ENCODE peak calls at places on chromosomes 12 and 14, in six cellular contexts. F is endodermal cell, I is pancreas, D is mesendoderm, U is colonic mucosa, T is lung. B is an unnamed sample.

GRCh38 chr14:52546318-52546670 is 6.0 kb downstream of the TXNDC16 start:
- DNase-seq in F (no peak), I (no peak), D (no peak), U (no peak), T (no peak), B (no peak)

GRCh38 chr12:57868870-57869609 is 22.5 kb upstream of the CTDSP2 start:
- DNase-seq in F (peak; percentile 86), I (no peak), D (no peak), U (no peak), T (no peak), B (no peak)

GRCh38 chr14:99451234-99451633 is 29.4 kb downstream of the SETD3 start:
- DNase-seq in F (no peak), I (no peak), D (no peak), U (no peak), T (no peak), B (no peak)

GRCh38 chr12:15830538-15830937 is 41.4 kb upstream of the EPS8 start:
- DNase-seq in F (no peak), I (no peak), D (no peak), U (no peak), T (no peak), B (no peak)

GRCh38 chr12:92871121-92871520 is 58.0 kb downstream of the EEA1 start:
- DNase-seq in F (no peak), I (no peak), D (no peak), U (no peak), T (no peak), B (no peak)

GRCh38 chr14:93789366-93790130 is 1.3 kb upstream of the PRIMA1 start:
- DNase-seq in F (peak; percentile 56), I (no peak), D (peak; percentile 65), U (no peak), T (no peak), B (no peak)

GRCh38 chr14:91041450-91041849 is 19.0 kb downstream of the RPS6KA5 start:
- DNase-seq in F (no peak), I (no peak), D (no peak), U (no peak), T (no peak), B (no peak)

GRCh38 chr14:55097894-55098560 is 31.0 kb upstream of the LGALS3 start:
- DNase-seq in F (no peak), I (no peak), D (no peak), U (no peak), T (no peak), B (no peak)

GRCh38 chr14:57578427-57579220 is 85.0 kb upstream of the CCDC198 start:
- DNase-seq in F (no peak), I (no peak), D (peak; percentile 41), U (no peak), T (no peak), B (no peak)

GRCh38 chr12:69689638-69690037 is 9.5 kb downstream of the BEST3 start:
- DNase-seq in F (peak; percentile 57), I (no peak), D (peak; percentile 33), U (no peak), T (no peak), B (no peak)

GRCh38 chr12:119749666-119750065 is 81.7 kb downstream of the PRKAB1 start:
- DNase-seq in F (no peak), I (no peak), D (peak; percentile 51), U (no peak), T (no peak), B (no peak)

GRCh38 chr14:84770030-84770429 is 759.9 kb upstream of the FLRT2 start:
- DNase-seq in F (no peak), I (no peak), D (no peak), U (no peak), T (no peak), B (no peak)

GRCh38 chr12:43937947-43938346 is 102.1 kb downstream of the TMEM117 start:
- DNase-seq in F (peak; percentile 54), I (no peak), D (peak; percentile 33), U (no peak), T (no peak), B (no peak)

GRCh38 chr12:46998811-46999368 is 80.5 kb upstream of the PCED1B start:
- DNase-seq in F (no peak), I (no peak), D (no peak), U (no peak), T (no peak), B (no peak)

GRCh38 chr14:70282666-70283065 is 76.8 kb downstream of the COX16 start:
- DNase-seq in F (no peak), I (no peak), D (no peak), U (no peak), T (no peak), B (no peak)

GRCh38 chr12:26162905-26163304 is 32.5 kb upstream of the SSPN start:
- DNase-seq in F (no peak), I (no peak), D (no peak), U (no peak), T (no peak), B (no peak)

GRCh38 chr14:71709076-71709475 is 223.2 kb upstream of the RGS6 start:
- DNase-seq in F (no peak), I (no peak), D (no peak), U (no peak), T (no peak), B (no peak)

GRCh38 chr14:54354968-54355641 is 41.7 kb upstream of the CDKN3 start:
- DNase-seq in F (no peak), I (no peak), D (no peak), U (no peak), T (no peak), B (no peak)

GRCh38 chr12:113239811-113240331 is 18.6 kb downstream of the TPCN1 start:
- DNase-seq in F (peak; percentile 49), I (no peak), D (no peak), U (peak; percentile 87), T (no peak), B (peak; percentile 69)

GRCh38 chr12:121102307-121102706 is 30.4 kb upstream of the P2RX7 start:
- DNase-seq in F (no peak), I (no peak), D (peak; percentile 26), U (no peak), T (no peak), B (no peak)

GRCh38 chr12:5031958-5032357 is 11.7 kb upstream of the KCNA5 start:
- DNase-seq in F (no peak), I (no peak), D (no peak), U (no peak), T (no peak), B (no peak)

GRCh38 chr12:6957741-6958608 is 6.8 kb downstream of the PTPN6 start:
- DNase-seq in F (no peak), I (no peak), D (no peak), U (no peak), T (no peak), B (no peak)

GRCh38 chr12:112978163-112979081 is at the start of gene OAS2:
- DNase-seq in F (peak; percentile 66), I (no peak), D (no peak), U (peak; percentile 61), T (peak; percentile 55), B (peak; percentile 40)

DNA sequence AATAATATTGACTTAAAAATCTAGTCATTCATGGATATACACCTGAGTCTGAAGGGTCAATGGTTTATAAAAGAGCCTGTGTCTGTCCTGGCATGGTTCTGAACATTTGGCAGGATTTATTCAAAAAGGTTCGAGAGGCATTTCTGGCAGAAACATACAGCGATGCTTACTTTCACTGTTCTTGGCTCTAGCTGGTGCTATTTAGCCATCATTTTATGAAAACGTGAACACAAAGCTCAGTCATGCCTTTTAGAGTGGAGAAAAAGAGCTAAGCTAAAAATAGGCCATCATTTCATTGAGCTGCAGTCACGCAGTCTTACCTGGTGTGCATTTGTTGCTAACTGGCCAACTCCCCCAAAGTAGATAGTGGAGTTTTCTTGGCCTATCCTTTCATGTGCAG is 1209.5 kb downstream of the SLC16A7 start:
- DNase-seq in F (no peak), I (no peak), D (no peak), U (no peak), T (no peak), B (no peak)
- H3K4me3 ChIP-seq in F (no peak overlapping the region), I (no peak overlapping the region), D (no peak overlapping the region), U (no peak overlapping the region), T (no peak overlapping the region), B (no peak overlapping the region)

GRCh38 chr12:67891566-67891965 is 97.7 kb upstream of the IFNG-AS1 start:
- DNase-seq in F (no peak), I (no peak), D (no peak), U (no peak), T (no peak), B (no peak)
- H3K4me3 ChIP-seq in F (no peak overlapping the region), I (no peak overlapping the region), D (no peak overlapping the region), U (no peak overlapping the region), T (no peak overlapping the region), B (no peak overlapping the region)

DNA sequence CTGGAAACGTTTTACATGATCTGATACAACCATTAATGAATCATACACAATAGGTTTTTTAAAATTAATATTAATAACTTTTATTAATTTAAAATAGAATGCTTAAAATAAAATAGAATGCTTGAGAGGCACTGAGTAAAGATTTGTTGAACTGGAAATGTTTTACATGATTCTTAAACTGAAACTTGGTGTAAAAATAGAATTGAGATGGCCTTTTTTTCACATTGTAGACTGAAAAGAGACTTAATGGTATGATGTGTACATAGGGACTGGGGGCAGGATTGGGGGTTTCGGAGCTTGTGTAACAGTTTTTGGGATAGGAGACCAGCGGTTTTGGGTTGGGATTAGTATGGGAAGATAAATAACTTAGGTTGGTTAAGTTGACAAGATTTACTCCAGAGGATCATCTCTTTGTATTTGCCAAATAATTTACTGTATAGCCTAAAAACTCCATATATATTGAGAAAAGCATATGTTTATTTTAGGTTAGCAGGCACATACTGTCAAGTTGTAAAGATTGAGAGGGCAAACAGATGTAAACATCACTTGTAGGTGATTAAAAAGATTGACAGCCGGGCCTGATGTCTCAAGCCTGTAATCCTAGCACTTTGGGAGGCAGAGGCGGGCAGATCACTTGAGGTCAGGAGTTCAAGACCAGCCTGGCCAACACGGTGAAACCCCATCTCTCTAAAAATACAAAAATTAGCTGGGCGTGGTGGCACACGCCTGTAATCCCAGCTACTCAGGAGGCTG is 2.0 kb upstream of the ZNF410 start:
- DNase-seq in F (no peak), I (no peak), D (no peak), U (no peak), T (no peak), B (no peak)
- H3K4me3 ChIP-seq in F (peak overlapping the region; percentile 99), I (no peak overlapping the region), D (no peak overlapping the region), U (no peak overlapping the region), T (no peak overlapping the region), B (no peak overlapping the region)

GRCh38 chr14:73783107-73783727 is 68.4 kb upstream of the PTGR2 start:
- DNase-seq in F (peak; percentile 70), I (no peak), D (no peak), U (no peak), T (no peak), B (no peak)
- H3K4me3 ChIP-seq in F (no peak overlapping the region), I (no peak overlapping the region), D (no peak overlapping the region), U (no peak overlapping the region), T (no peak overlapping the region), B (peak overlapping the region; percentile 80)

DNA sequence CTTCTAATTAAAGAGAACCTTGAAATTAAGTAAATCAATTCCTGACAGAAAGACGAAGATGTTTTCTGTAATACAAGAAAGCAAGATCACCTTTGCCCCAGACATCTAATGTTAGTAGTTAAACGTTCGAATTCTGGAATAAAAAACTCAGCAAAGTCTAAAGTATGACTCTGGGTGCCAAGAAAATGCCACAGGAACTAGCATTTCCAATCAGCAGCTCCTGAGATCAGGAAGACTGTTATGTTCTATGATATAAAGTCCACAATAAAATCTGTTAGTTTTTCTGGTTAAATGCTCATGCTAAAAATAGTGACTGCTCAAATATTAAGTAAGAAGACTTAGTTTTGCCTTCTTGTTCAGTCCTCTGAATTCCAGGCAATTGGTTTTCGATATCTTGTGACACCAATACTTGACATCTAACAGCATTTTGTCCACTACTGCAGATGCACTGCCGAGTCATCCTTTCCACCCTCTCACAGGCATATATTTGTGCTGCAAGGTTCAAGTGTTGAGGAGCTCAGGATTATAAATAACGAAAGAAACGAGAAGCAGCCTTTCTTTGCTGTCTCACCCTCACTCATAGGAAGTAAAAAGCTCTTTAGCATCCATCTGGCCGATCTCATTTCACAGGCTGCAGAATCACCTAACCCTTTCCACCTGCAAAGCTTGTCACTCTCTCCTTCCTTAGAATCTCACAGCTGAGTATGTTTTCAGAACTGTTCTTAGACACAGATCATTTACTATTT is 32.0 kb downstream of the SSH1 start:
- DNase-seq in F (no peak), I (no peak), D (no peak), U (no peak), T (no peak), B (no peak)
- H3K4me3 ChIP-seq in F (no peak overlapping the region), I (no peak overlapping the region), D (no peak overlapping the region), U (no peak overlapping the region), T (no peak overlapping the region), B (peak overlapping the region; percentile 46)